ENCODE peak calls at places on chromosomes 5 and 9, in eight cellular contexts. L is K562, R is HCT116, G is prostate gland, S is sigmoid colon, K is SK-N-MC, M is SK-N-SH, J is GM12891. C is an unnamed sample.

GRCh38 chr5:37197340-37198050 is 51.7 kb downstream of the CPLANE1 start:
- DNase-seq in L (no peak), R (no peak), G (no peak), S (no peak), K (no peak), M (no peak), J (no peak), C (no peak)

GRCh38 chr9:127076860-127077657 is 45.4 kb downstream of the ANGPTL2 start:
- DNase-seq in L (no peak), R (no peak), G (no peak), S (peak; percentile 57), K (no peak), M (no peak), J (no peak), C (no peak)

GRCh38 chr5:127517110-127517479 is 345 bp upstream of the PRRC1 start:
- DNase-seq in L (peak; percentile 79), R (no peak), G (no peak), S (peak; percentile 65), K (no peak), M (no peak), J (peak; percentile 1), C (no peak)

GRCh38 chr5:164252-164651 is 27.0 kb upstream of the LRRC14B start:
- DNase-seq in L (peak; percentile 19), R (no peak), G (no peak), S (no peak), K (no peak), M (no peak), J (no peak), C (no peak)

GRCh38 chr5:145697251-145698016 is 137.7 kb downstream of the PRELID2 start:
- DNase-seq in L (peak; percentile 69), R (peak; percentile 40), G (no peak), S (no peak), K (no peak), M (peak; percentile 24), J (peak; percentile 12), C (no peak)

GRCh38 chr9:132239518-132239917 is 77.7 kb downstream of the NTNG2 start:
- DNase-seq in L (no peak), R (no peak), G (no peak), S (no peak), K (no peak), M (no peak), J (no peak), C (no peak)

GRCh38 chr9:134551657-134552348 is 89.8 kb upstream of the COL5A1 start:
- DNase-seq in L (no peak), R (no peak), G (no peak), S (no peak), K (no peak), M (no peak), J (no peak), C (no peak)

GRCh38 chr5:78600656-78601452 is 47.7 kb downstream of the LHFPL2 start:
- DNase-seq in L (no peak), R (no peak), G (no peak), S (no peak), K (no peak), M (no peak), J (no peak), C (no peak)

GRCh38 chr9:132949709-132950108 is 5.3 kb upstream of the TSC1 start:
- DNase-seq in L (no peak), R (no peak), G (no peak), S (no peak), K (no peak), M (no peak), J (no peak), C (no peak)

GRCh38 chr9:104009853-104010252 is 84.3 kb upstream of the SMC2 start:
- DNase-seq in L (no peak), R (no peak), G (no peak), S (no peak), K (no peak), M (no peak), J (no peak), C (no peak)

GRCh38 chr5:34048143-34048542 is 5.1 kb upstream of the C1QTNF3 start:
- DNase-seq in L (no peak), R (no peak), G (no peak), S (no peak), K (no peak), M (no peak), J (no peak), C (no peak)

GRCh38 chr5:50667079-50667652 is 729 bp downstream of the PARP8 start:
- DNase-seq in L (no peak), R (no peak), G (peak; percentile 48), S (peak; percentile 81), K (no peak), M (peak; percentile 80), J (no peak), C (no peak)

GRCh38 chr5:88142801-88143692 is 125.6 kb downstream of the TMEM161B start:
- DNase-seq in L (no peak), R (no peak), G (no peak), S (peak; percentile 86), K (no peak), M (no peak), J (no peak), C (no peak)

GRCh38 chr5:14490309-14490711 is 91.3 kb upstream of the OTULINL start:
- DNase-seq in L (no peak), R (no peak), G (no peak), S (no peak), K (no peak), M (peak; percentile 12), J (no peak), C (no peak)

GRCh38 chr9:98864257-98865180 is 57.0 kb downstream of the GALNT12 start:
- DNase-seq in L (no peak), R (no peak), G (no peak), S (peak; percentile 86), K (no peak), M (no peak), J (no peak), C (no peak)

GRCh38 chr5:95930541-95930940 is 31.1 kb downstream of the ELL2 start:
- DNase-seq in L (no peak), R (no peak), G (no peak), S (no peak), K (no peak), M (no peak), J (no peak), C (no peak)

DNA sequence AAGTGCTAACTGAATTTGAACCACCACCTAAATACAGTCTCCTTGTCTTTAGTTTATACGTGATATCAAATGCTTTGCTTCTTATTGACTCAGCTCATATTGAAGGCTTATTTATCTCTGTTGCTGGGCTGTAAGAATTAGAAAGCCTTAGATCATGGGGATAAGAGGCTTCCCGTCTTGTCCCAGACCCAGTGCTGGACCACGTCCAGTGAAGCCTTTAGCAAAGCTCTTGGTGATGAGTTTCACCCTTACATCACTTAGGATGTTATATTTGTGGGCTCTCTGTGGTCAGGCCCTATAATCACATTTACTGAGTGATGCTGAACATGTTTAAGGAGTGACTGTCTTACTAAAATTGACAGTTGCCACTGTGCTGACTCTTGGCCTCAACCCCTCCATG is 11.2 kb downstream of the FAM240B start:
- DNase-seq in L (no peak), R (no peak), G (no peak), S (no peak), K (no peak), M (peak; percentile 37), J (no peak), C (no peak)
- TF ChIP-seq POLR2AphosphoS5 in L (no peak), R (no peak), G (no peak), S (no peak), K (no peak), M (no peak), J (no peak), C (no peak)

DNA sequence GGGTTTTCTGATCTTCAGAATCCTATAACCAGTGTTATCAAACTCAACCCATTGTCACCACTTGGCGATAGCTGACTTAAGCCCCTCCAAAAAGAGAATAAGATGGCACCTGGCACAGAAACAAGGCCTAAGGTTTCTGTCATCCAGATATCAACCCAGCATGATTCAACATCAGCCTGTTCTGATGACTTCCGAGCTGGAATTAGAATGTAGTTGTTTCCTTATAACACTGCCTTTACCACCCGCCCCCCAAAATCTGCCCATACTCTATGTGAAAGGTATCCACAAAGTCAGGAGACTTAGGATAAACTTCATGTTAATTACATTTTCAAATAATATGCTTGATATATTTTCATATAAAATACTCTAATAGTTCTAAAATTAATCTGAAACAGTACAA is 5.2 kb downstream of the KLF9 start:
- DNase-seq in L (no peak), R (no peak), G (no peak), S (peak; percentile 61), K (no peak), M (no peak), J (no peak), C (no peak)
- TF ChIP-seq POLR2AphosphoS5 in L (no peak), R (no peak), G (no peak), S (peak; percentile 18), K (no peak), M (no peak), J (no peak), C (no peak)

DNA sequence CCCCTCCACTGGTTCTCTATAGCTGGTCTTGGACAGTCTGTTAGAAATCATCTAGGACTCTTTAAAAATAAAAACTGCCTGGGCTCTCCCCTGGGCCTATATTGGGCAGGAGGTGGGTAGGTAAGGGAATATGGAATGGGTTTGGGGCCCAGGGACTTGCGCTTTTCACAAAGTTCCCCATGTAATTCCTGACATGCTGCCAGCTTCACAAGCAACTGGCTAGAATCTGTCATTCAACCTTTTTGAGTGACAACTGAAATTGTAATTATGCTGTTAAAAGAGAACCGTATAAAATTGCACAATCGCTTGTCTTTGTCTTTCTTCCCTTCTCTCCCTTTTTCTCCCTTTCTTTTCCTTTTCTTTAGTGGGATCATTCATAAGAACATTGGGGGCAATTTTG is 603.1 kb downstream of the EBF1 start:
- DNase-seq in L (no peak), R (no peak), G (no peak), S (no peak), K (no peak), M (no peak), J (no peak), C (peak; percentile 26)
- TF ChIP-seq POLR2AphosphoS5 in L (no peak), R (no peak), G (no peak), S (no peak), K (no peak), M (no peak), J (no peak), C (no peak)

GRCh38 chr5:162721125-162721524 is 653.6 kb downstream of the GABRG2 start:
- DNase-seq in L (no peak), R (no peak), G (no peak), S (no peak), K (no peak), M (no peak), J (no peak), C (no peak)
- TF ChIP-seq POLR2AphosphoS5 in L (no peak), R (no peak), G (no peak), S (no peak), K (no peak), M (no peak), J (no peak), C (no peak)

GRCh38 chr5:122120957-122121356 is 8.4 kb upstream of the ZNF474 start:
- DNase-seq in L (peak; percentile 31), R (peak; percentile 31), G (no peak), S (no peak), K (no peak), M (no peak), J (no peak), C (no peak)
- TF ChIP-seq POLR2AphosphoS5 in L (no peak), R (no peak), G (no peak), S (no peak), K (no peak), M (no peak), J (no peak), C (no peak)

DNA sequence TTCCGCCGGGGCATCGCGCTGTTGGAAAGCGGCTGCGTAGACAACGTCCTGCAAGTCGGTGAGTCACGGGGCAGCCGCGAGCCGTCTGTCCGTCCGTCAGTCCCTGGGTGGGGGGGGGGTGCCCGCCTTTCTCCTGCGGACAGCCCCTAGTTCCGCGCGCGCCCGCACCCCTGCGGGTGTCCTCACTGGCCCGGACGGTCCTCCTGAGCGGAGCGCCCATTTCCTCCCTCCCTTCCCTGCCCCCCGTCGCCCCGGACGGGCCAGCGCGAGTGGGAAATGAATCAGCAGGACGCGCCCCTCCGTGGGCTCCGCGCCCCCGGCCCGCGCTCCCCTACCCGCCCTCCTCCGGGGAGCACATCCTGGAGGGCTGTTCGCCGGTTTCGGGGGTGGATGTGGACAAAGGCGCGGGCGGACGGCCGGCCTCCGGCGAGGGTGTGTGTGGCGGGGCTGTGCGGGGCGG is 863 bp downstream of the ZSWIM6 start:
- DNase-seq in L (peak; percentile 36), R (no peak), G (peak; percentile 33), S (peak; percentile 84), K (no peak), M (peak; percentile 76), J (peak; percentile 37), C (no peak)
- TF ChIP-seq POLR2AphosphoS5 in L (no peak), R (no peak), G (no peak), S (peak; percentile 50), K (no peak), M (no peak), J (no peak), C (peak; percentile 42)

C was measured in esophagus muscularis mucosa.